ENCODE peak calls at places on chromosomes 3 and 15, in six cellular contexts. One of them, this sample, is unnamed.

GRCh38 chr3:188760408-188760807 is 411.4 kb upstream of the TPRG1 start:
- DNase-seq in body of pancreas: no peak
- DNase-seq in T-helper 2 cell: no peak
- DNase-seq in NCI-H1092 treated with DMSO at 0.1 percent for 48 hours: no peak
- DNase-seq in upper lobe of right lung: no peak
- DNase-seq in lower lobe of right lung: no peak
- DNase-seq in this sample: no peak

GRCh38 chr15:69289312-69290146 is 9.2 kb upstream of the PAQR5 start:
- DNase-seq in body of pancreas: no peak
- DNase-seq in T-helper 2 cell: no peak
- DNase-seq in NCI-H1092 treated with DMSO at 0.1 percent for 48 hours: no peak
- DNase-seq in upper lobe of right lung: peak; percentile 19
- DNase-seq in lower lobe of right lung: no peak
- DNase-seq in this sample: no peak

GRCh38 chr15:45349671-45350070 is 28.7 kb downstream of the GATM start:
- DNase-seq in body of pancreas: no peak
- DNase-seq in T-helper 2 cell: no peak
- DNase-seq in NCI-H1092 treated with DMSO at 0.1 percent for 48 hours: no peak
- DNase-seq in upper lobe of right lung: no peak
- DNase-seq in lower lobe of right lung: no peak
- DNase-seq in this sample: no peak

GRCh38 chr3:128313936-128314335 is 152.8 kb downstream of the DNAJB8 start:
- DNase-seq in body of pancreas: no peak
- DNase-seq in T-helper 2 cell: no peak
- DNase-seq in NCI-H1092 treated with DMSO at 0.1 percent for 48 hours: peak; percentile 15
- DNase-seq in upper lobe of right lung: no peak
- DNase-seq in lower lobe of right lung: no peak
- DNase-seq in this sample: no peak

GRCh38 chr3:59935025-59935424 is 885.2 kb upstream of the CFAP20DC start:
- DNase-seq in body of pancreas: no peak
- DNase-seq in T-helper 2 cell: no peak
- DNase-seq in NCI-H1092 treated with DMSO at 0.1 percent for 48 hours: no peak
- DNase-seq in upper lobe of right lung: no peak
- DNase-seq in lower lobe of right lung: no peak
- DNase-seq in this sample: no peak

GRCh38 chr3:99875925-99876781 is 58.5 kb downstream of the CMSS1 start:
- DNase-seq in body of pancreas: peak; percentile 79
- DNase-seq in T-helper 2 cell: peak; percentile 36
- DNase-seq in NCI-H1092 treated with DMSO at 0.1 percent for 48 hours: peak; percentile 74
- DNase-seq in upper lobe of right lung: peak; percentile 91
- DNase-seq in lower lobe of right lung: peak; percentile 89
- DNase-seq in this sample: peak; percentile 44

GRCh38 chr3:177694951-177695350 is 497.7 kb upstream of the TBL1XR1 start:
- DNase-seq in body of pancreas: no peak
- DNase-seq in T-helper 2 cell: no peak
- DNase-seq in NCI-H1092 treated with DMSO at 0.1 percent for 48 hours: no peak
- DNase-seq in upper lobe of right lung: no peak
- DNase-seq in lower lobe of right lung: no peak
- DNase-seq in this sample: no peak

GRCh38 chr3:110973263-110973895 is 98.2 kb upstream of the NECTIN3 start:
- DNase-seq in body of pancreas: no peak
- DNase-seq in T-helper 2 cell: no peak
- DNase-seq in NCI-H1092 treated with DMSO at 0.1 percent for 48 hours: no peak
- DNase-seq in upper lobe of right lung: no peak
- DNase-seq in lower lobe of right lung: no peak
- DNase-seq in this sample: no peak

GRCh38 chr3:192851821-192852352 is 65.8 kb downstream of the MB21D2 start:
- DNase-seq in body of pancreas: peak; percentile 88
- DNase-seq in T-helper 2 cell: no peak
- DNase-seq in NCI-H1092 treated with DMSO at 0.1 percent for 48 hours: no peak
- DNase-seq in upper lobe of right lung: peak; percentile 78
- DNase-seq in lower lobe of right lung: peak; percentile 75
- DNase-seq in this sample: no peak

GRCh38 chr15:36426696-36427095 is 152.7 kb upstream of the CDIN1 start:
- DNase-seq in body of pancreas: no peak
- DNase-seq in T-helper 2 cell: no peak
- DNase-seq in NCI-H1092 treated with DMSO at 0.1 percent for 48 hours: no peak
- DNase-seq in upper lobe of right lung: no peak
- DNase-seq in lower lobe of right lung: no peak
- DNase-seq in this sample: no peak

GRCh38 chr3:160739079-160739478 is 17.0 kb upstream of the PPM1L start:
- DNase-seq in body of pancreas: no peak
- DNase-seq in T-helper 2 cell: no peak
- DNase-seq in NCI-H1092 treated with DMSO at 0.1 percent for 48 hours: no peak
- DNase-seq in upper lobe of right lung: no peak
- DNase-seq in lower lobe of right lung: no peak
- DNase-seq in this sample: no peak

GRCh38 chr3:126109146-126109859 is 25.4 kb upstream of the SLC41A3 start:
- DNase-seq in body of pancreas: no peak
- DNase-seq in T-helper 2 cell: no peak
- DNase-seq in NCI-H1092 treated with DMSO at 0.1 percent for 48 hours: no peak
- DNase-seq in upper lobe of right lung: no peak
- DNase-seq in lower lobe of right lung: no peak
- DNase-seq in this sample: no peak

GRCh38 chr3:126213376-126214044 is 33.1 kb upstream of the ALDH1L1 start:
- DNase-seq in body of pancreas: no peak
- DNase-seq in T-helper 2 cell: no peak
- DNase-seq in NCI-H1092 treated with DMSO at 0.1 percent for 48 hours: no peak
- DNase-seq in upper lobe of right lung: no peak
- DNase-seq in lower lobe of right lung: no peak
- DNase-seq in this sample: no peak

GRCh38 chr3:10688126-10688525 is 127.9 kb upstream of the SLC6A11 start:
- DNase-seq in body of pancreas: no peak
- DNase-seq in T-helper 2 cell: no peak
- DNase-seq in NCI-H1092 treated with DMSO at 0.1 percent for 48 hours: no peak
- DNase-seq in upper lobe of right lung: no peak
- DNase-seq in lower lobe of right lung: no peak
- DNase-seq in this sample: no peak

GRCh38 chr3:181442066-181442465 is 269.7 kb upstream of the SOX2 start:
- DNase-seq in body of pancreas: no peak
- DNase-seq in T-helper 2 cell: no peak
- DNase-seq in NCI-H1092 treated with DMSO at 0.1 percent for 48 hours: no peak
- DNase-seq in upper lobe of right lung: no peak
- DNase-seq in lower lobe of right lung: no peak
- DNase-seq in this sample: no peak

GRCh38 chr3:73513260-73513659 is 111.5 kb downstream of the PDZRN3 start:
- DNase-seq in body of pancreas: peak; percentile 81
- DNase-seq in T-helper 2 cell: no peak
- DNase-seq in NCI-H1092 treated with DMSO at 0.1 percent for 48 hours: no peak
- DNase-seq in upper lobe of right lung: no peak
- DNase-seq in lower lobe of right lung: no peak
- DNase-seq in this sample: no peak

GRCh38 chr15:34708422-34708821 is 46.4 kb downstream of the GJD2 start:
- DNase-seq in body of pancreas: no peak
- DNase-seq in T-helper 2 cell: no peak
- DNase-seq in NCI-H1092 treated with DMSO at 0.1 percent for 48 hours: peak; percentile 20
- DNase-seq in upper lobe of right lung: no peak
- DNase-seq in lower lobe of right lung: no peak
- DNase-seq in this sample: no peak

This sample was measured in activated T-helper 9 cell treated with anti-CD3 and anti-CD28 coated beads, Interleukin-2, amount 50 U/mL, for 16 hours.